ENCODE peak calls at places on chromosome 1, in nine cellular contexts. One of them, this sample, is unnamed.

GRCh38 chr1:62295921-62296451 is 23.2 kb downstream of the KANK4 start:
- DNase-seq in H9: no peak
- DNase-seq in left lung: no peak
- DNase-seq in mesothelial cell of epicardium: no peak
- DNase-seq in SK-N-SH: no peak
- DNase-seq in mammary epithelial cell: peak
- DNase-seq in fibroblast of lung: peak
- DNase-seq in HL-60: peak
- DNase-seq in neural crest cell: no peak
- DNase-seq in this sample: no peak

GRCh38 chr1:244065960-244066388 is 14.9 kb downstream of the ZBTB18 start:
- DNase-seq in H9: no peak
- DNase-seq in left lung: no peak
- DNase-seq in mesothelial cell of epicardium: no peak
- DNase-seq in SK-N-SH: no peak
- DNase-seq in mammary epithelial cell: peak
- DNase-seq in fibroblast of lung: peak
- DNase-seq in HL-60: no peak
- DNase-seq in neural crest cell: no peak
- DNase-seq in this sample: no peak

GRCh38 chr1:11797525-11798216 is 8.1 kb downstream of the MTHFR start:
- DNase-seq in H9: no peak
- DNase-seq in left lung: no peak
- DNase-seq in mesothelial cell of epicardium: no peak
- DNase-seq in SK-N-SH: no peak
- DNase-seq in mammary epithelial cell: no peak
- DNase-seq in fibroblast of lung: peak
- DNase-seq in HL-60: no peak
- DNase-seq in neural crest cell: no peak
- DNase-seq in this sample: no peak

GRCh38 chr1:112263464-112263863 is 132.6 kb upstream of the CTTNBP2NL start:
- DNase-seq in H9: no peak
- DNase-seq in left lung: no peak
- DNase-seq in mesothelial cell of epicardium: no peak
- DNase-seq in SK-N-SH: no peak
- DNase-seq in mammary epithelial cell: peak
- DNase-seq in fibroblast of lung: peak
- DNase-seq in HL-60: no peak
- DNase-seq in neural crest cell: no peak
- DNase-seq in this sample: no peak

GRCh38 chr1:245771521-245772281 is 616.9 kb downstream of the KIF26B start:
- DNase-seq in H9: no peak
- DNase-seq in left lung: no peak
- DNase-seq in mesothelial cell of epicardium: no peak
- DNase-seq in SK-N-SH: peak
- DNase-seq in mammary epithelial cell: peak
- DNase-seq in fibroblast of lung: peak
- DNase-seq in HL-60: no peak
- DNase-seq in neural crest cell: no peak
- DNase-seq in this sample: no peak

GRCh38 chr1:165454211-165454610 is 9.3 kb upstream of the RXRG start:
- DNase-seq in H9: no peak
- DNase-seq in left lung: no peak
- DNase-seq in mesothelial cell of epicardium: no peak
- DNase-seq in SK-N-SH: no peak
- DNase-seq in mammary epithelial cell: no peak
- DNase-seq in fibroblast of lung: no peak
- DNase-seq in HL-60: no peak
- DNase-seq in neural crest cell: no peak
- DNase-seq in this sample: no peak

GRCh38 chr1:15833069-15833679 is 14.3 kb upstream of the SPEN start:
- DNase-seq in H9: peak
- DNase-seq in left lung: peak
- DNase-seq in mesothelial cell of epicardium: no peak
- DNase-seq in SK-N-SH: no peak
- DNase-seq in mammary epithelial cell: peak
- DNase-seq in fibroblast of lung: peak
- DNase-seq in HL-60: peak
- DNase-seq in neural crest cell: no peak
- DNase-seq in this sample: peak

GRCh38 chr1:161073474-161074121 is 3.9 kb upstream of the ARHGAP30 start:
- DNase-seq in H9: no peak
- DNase-seq in left lung: no peak
- DNase-seq in mesothelial cell of epicardium: no peak
- DNase-seq in SK-N-SH: no peak
- DNase-seq in mammary epithelial cell: peak
- DNase-seq in fibroblast of lung: no peak
- DNase-seq in HL-60: no peak
- DNase-seq in neural crest cell: no peak
- DNase-seq in this sample: no peak

GRCh38 chr1:29033829-29034466 is 89.8 kb downstream of the TMEM200B start:
- DNase-seq in H9: no peak
- DNase-seq in left lung: no peak
- DNase-seq in mesothelial cell of epicardium: no peak
- DNase-seq in SK-N-SH: peak
- DNase-seq in mammary epithelial cell: peak
- DNase-seq in fibroblast of lung: peak
- DNase-seq in HL-60: peak
- DNase-seq in neural crest cell: no peak
- DNase-seq in this sample: no peak

GRCh38 chr1:205442051-205442721 is 13.7 kb downstream of the BLACAT1 start:
- DNase-seq in H9: no peak
- DNase-seq in left lung: peak
- DNase-seq in mesothelial cell of epicardium: no peak
- DNase-seq in SK-N-SH: no peak
- DNase-seq in mammary epithelial cell: no peak
- DNase-seq in fibroblast of lung: no peak
- DNase-seq in HL-60: no peak
- DNase-seq in neural crest cell: no peak
- DNase-seq in this sample: peak

GRCh38 chr1:54475357-54476230 is 69.4 kb upstream of the SSBP3 start:
- DNase-seq in H9: peak
- DNase-seq in left lung: no peak
- DNase-seq in mesothelial cell of epicardium: no peak
- DNase-seq in SK-N-SH: peak
- DNase-seq in mammary epithelial cell: no peak
- DNase-seq in fibroblast of lung: no peak
- DNase-seq in HL-60: no peak
- DNase-seq in neural crest cell: no peak
- DNase-seq in this sample: no peak

GRCh38 chr1:2413495-2414296 is 1.3 kb upstream of the PEX10 start:
- DNase-seq in H9: peak
- DNase-seq in left lung: no peak
- DNase-seq in mesothelial cell of epicardium: no peak
- DNase-seq in SK-N-SH: no peak
- DNase-seq in mammary epithelial cell: no peak
- DNase-seq in fibroblast of lung: no peak
- DNase-seq in HL-60: peak
- DNase-seq in neural crest cell: no peak
- DNase-seq in this sample: no peak

GRCh38 chr1:182990413-182991144 is 32.6 kb upstream of the LAMC1 start:
- DNase-seq in H9: no peak
- DNase-seq in left lung: no peak
- DNase-seq in mesothelial cell of epicardium: no peak
- DNase-seq in SK-N-SH: no peak
- DNase-seq in mammary epithelial cell: peak
- DNase-seq in fibroblast of lung: peak
- DNase-seq in HL-60: no peak
- DNase-seq in neural crest cell: no peak
- DNase-seq in this sample: no peak

GRCh38 chr1:182984621-182985020 is 31.7 kb upstream of the SHCBP1L start:
- DNase-seq in H9: no peak
- DNase-seq in left lung: no peak
- DNase-seq in mesothelial cell of epicardium: no peak
- DNase-seq in SK-N-SH: no peak
- DNase-seq in mammary epithelial cell: no peak
- DNase-seq in fibroblast of lung: peak
- DNase-seq in HL-60: no peak
- DNase-seq in neural crest cell: no peak
- DNase-seq in this sample: no peak

DNA sequence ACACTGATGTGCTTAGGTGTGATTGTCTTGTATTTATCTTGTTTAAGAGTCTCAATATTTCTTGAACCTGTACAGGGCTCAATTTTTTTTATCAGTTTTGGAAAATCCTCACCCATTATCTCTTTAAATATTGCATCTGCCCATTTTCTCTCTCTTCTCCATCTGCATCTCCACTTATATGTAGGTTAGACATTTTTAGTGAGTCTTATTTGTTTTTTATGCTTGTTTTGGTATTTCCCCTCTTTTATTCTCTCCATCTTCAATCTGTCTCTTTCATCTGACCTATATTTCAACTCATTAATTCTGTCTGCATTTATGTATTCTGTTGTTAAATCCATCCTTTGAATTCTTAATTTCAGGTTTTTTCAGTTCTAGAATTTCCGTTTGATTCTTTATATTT is 32.9 kb upstream of the SHCBP1L start:
- DNase-seq in H9: no peak
- DNase-seq in left lung: no peak
- DNase-seq in mesothelial cell of epicardium: no peak
- DNase-seq in SK-N-SH: no peak
- DNase-seq in mammary epithelial cell: no peak
- DNase-seq in fibroblast of lung: no peak
- DNase-seq in HL-60: no peak
- DNase-seq in neural crest cell: no peak
- DNase-seq in this sample: no peak
- TF ChIP-seq CTCF in H9: no peak
- TF ChIP-seq CTCF in left lung: no peak
- TF ChIP-seq CTCF in mesothelial cell of epicardium: no peak
- TF ChIP-seq CTCF in SK-N-SH: no peak
- TF ChIP-seq CTCF in mammary epithelial cell: no peak
- TF ChIP-seq CTCF in fibroblast of lung: no peak
- TF ChIP-seq CTCF in HL-60: no peak
- TF ChIP-seq CTCF in neural crest cell: no peak
- TF ChIP-seq CTCF in this sample: no peak

GRCh38 chr1:58251415-58252073 is 295.0 kb downstream of the OMA1 start:
- DNase-seq in H9: peak
- DNase-seq in left lung: no peak
- DNase-seq in mesothelial cell of epicardium: no peak
- DNase-seq in SK-N-SH: peak
- DNase-seq in mammary epithelial cell: no peak
- DNase-seq in fibroblast of lung: no peak
- DNase-seq in HL-60: peak
- DNase-seq in neural crest cell: peak
- DNase-seq in this sample: peak
- TF ChIP-seq CTCF in H9: peak
- TF ChIP-seq CTCF in left lung: no peak
- TF ChIP-seq CTCF in mesothelial cell of epicardium: no peak
- TF ChIP-seq CTCF in SK-N-SH: peak
- TF ChIP-seq CTCF in mammary epithelial cell: peak
- TF ChIP-seq CTCF in fibroblast of lung: peak
- TF ChIP-seq CTCF in HL-60: no peak
- TF ChIP-seq CTCF in neural crest cell: peak
- TF ChIP-seq CTCF in this sample: no peak

DNA sequence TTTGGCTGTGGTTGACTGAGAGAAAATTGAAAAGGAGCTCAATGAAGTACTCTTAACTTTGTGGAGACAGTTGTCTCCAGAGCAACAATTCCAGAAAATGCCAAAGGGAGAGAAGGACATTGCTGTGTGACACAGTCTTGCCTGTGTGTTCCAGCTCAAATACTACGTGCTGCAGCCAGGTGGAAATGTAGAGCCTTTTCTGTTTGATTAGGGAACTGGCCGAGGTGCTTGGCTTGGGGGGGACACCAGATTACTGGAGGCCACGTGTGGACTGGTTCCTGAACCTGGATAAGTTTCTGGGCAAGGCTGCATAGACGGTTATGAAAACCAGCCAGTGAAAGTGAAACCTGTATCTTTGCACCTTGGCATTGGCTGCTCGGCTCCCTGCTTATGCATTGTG is 217.9 kb downstream of the CTH start:
- DNase-seq in H9: no peak
- DNase-seq in left lung: no peak
- DNase-seq in mesothelial cell of epicardium: no peak
- DNase-seq in SK-N-SH: no peak
- DNase-seq in mammary epithelial cell: no peak
- DNase-seq in fibroblast of lung: no peak
- DNase-seq in HL-60: no peak
- DNase-seq in neural crest cell: no peak
- DNase-seq in this sample: no peak
- TF ChIP-seq CTCF in H9: peak
- TF ChIP-seq CTCF in left lung: no peak
- TF ChIP-seq CTCF in mesothelial cell of epicardium: no peak
- TF ChIP-seq CTCF in SK-N-SH: no peak
- TF ChIP-seq CTCF in mammary epithelial cell: no peak
- TF ChIP-seq CTCF in fibroblast of lung: no peak
- TF ChIP-seq CTCF in HL-60: no peak
- TF ChIP-seq CTCF in neural crest cell: no peak
- TF ChIP-seq CTCF in this sample: no peak

GRCh38 chr1:31707711-31708110 is 3.9 kb upstream of the COL16A1 start:
- DNase-seq in H9: no peak
- DNase-seq in left lung: no peak
- DNase-seq in mesothelial cell of epicardium: no peak
- DNase-seq in SK-N-SH: no peak
- DNase-seq in mammary epithelial cell: peak
- DNase-seq in fibroblast of lung: peak
- DNase-seq in HL-60: peak
- DNase-seq in neural crest cell: no peak
- DNase-seq in this sample: peak
- TF ChIP-seq CTCF in H9: peak
- TF ChIP-seq CTCF in left lung: no peak
- TF ChIP-seq CTCF in mesothelial cell of epicardium: no peak
- TF ChIP-seq CTCF in SK-N-SH: peak
- TF ChIP-seq CTCF in mammary epithelial cell: peak
- TF ChIP-seq CTCF in fibroblast of lung: peak
- TF ChIP-seq CTCF in HL-60: no peak
- TF ChIP-seq CTCF in neural crest cell: no peak
- TF ChIP-seq CTCF in this sample: peak

GRCh38 chr1:174828264-174828663 is 171.5 kb upstream of the CACYBP start:
- DNase-seq in H9: no peak
- DNase-seq in left lung: no peak
- DNase-seq in mesothelial cell of epicardium: no peak
- DNase-seq in SK-N-SH: no peak
- DNase-seq in mammary epithelial cell: peak
- DNase-seq in fibroblast of lung: no peak
- DNase-seq in HL-60: no peak
- DNase-seq in neural crest cell: no peak
- DNase-seq in this sample: no peak
- TF ChIP-seq CTCF in H9: no peak
- TF ChIP-seq CTCF in left lung: no peak
- TF ChIP-seq CTCF in mesothelial cell of epicardium: no peak
- TF ChIP-seq CTCF in SK-N-SH: no peak
- TF ChIP-seq CTCF in mammary epithelial cell: no peak
- TF ChIP-seq CTCF in fibroblast of lung: no peak
- TF ChIP-seq CTCF in HL-60: no peak
- TF ChIP-seq CTCF in neural crest cell: no peak
- TF ChIP-seq CTCF in this sample: no peak

GRCh38 chr1:107787299-107787698 is 177.7 kb downstream of the VAV3 start:
- DNase-seq in H9: peak
- DNase-seq in left lung: no peak
- DNase-seq in mesothelial cell of epicardium: no peak
- DNase-seq in SK-N-SH: no peak
- DNase-seq in mammary epithelial cell: no peak
- DNase-seq in fibroblast of lung: no peak
- DNase-seq in HL-60: peak
- DNase-seq in neural crest cell: no peak
- DNase-seq in this sample: no peak
- TF ChIP-seq CTCF in H9: peak
- TF ChIP-seq CTCF in left lung: no peak
- TF ChIP-seq CTCF in mesothelial cell of epicardium: no peak
- TF ChIP-seq CTCF in SK-N-SH: no peak
- TF ChIP-seq CTCF in mammary epithelial cell: peak
- TF ChIP-seq CTCF in fibroblast of lung: peak
- TF ChIP-seq CTCF in HL-60: no peak
- TF ChIP-seq CTCF in neural crest cell: peak
- TF ChIP-seq CTCF in this sample: no peak

This sample was measured in Calu3.